ENCODE peak calls at places on chromosome 2, in four cellular contexts. One of them, this sample, is unnamed.

GRCh38 chr2:218387369-218388194 is 5.5 kb downstream of the SLC11A1 start:
- DNase-seq in CD8-positive, alpha-beta T cell: peak
- DNase-seq in left ventricle myocardium inferior: no peak
- DNase-seq in IMR-90: peak
- DNase-seq in this sample: no peak

GRCh38 chr2:237509905-237510304 is 22.9 kb downstream of the MLPH start:
- DNase-seq in CD8-positive, alpha-beta T cell: no peak
- DNase-seq in left ventricle myocardium inferior: no peak
- DNase-seq in IMR-90: no peak
- DNase-seq in this sample: no peak

GRCh38 chr2:149192425-149192824 is 138.0 kb upstream of the LYPD6 start:
- DNase-seq in left ventricle myocardium inferior: no peak
- DNase-seq in CD8-positive, alpha-beta T cell: no peak
- DNase-seq in IMR-90: no peak
- DNase-seq in this sample: peak

GRCh38 chr2:121667618-121668017 is 18.4 kb upstream of the CLASP1 start:
- DNase-seq in IMR-90: no peak
- DNase-seq in CD8-positive, alpha-beta T cell: no peak
- DNase-seq in left ventricle myocardium inferior: no peak
- DNase-seq in this sample: no peak

GRCh38 chr2:20930928-20931327 is 108.0 kb upstream of the LDAH start:
- DNase-seq in CD8-positive, alpha-beta T cell: no peak
- DNase-seq in left ventricle myocardium inferior: no peak
- DNase-seq in IMR-90: peak
- DNase-seq in this sample: peak

GRCh38 chr2:220463876-220464275 is 836.4 kb downstream of the SLC4A3 start:
- DNase-seq in CD8-positive, alpha-beta T cell: no peak
- DNase-seq in left ventricle myocardium inferior: no peak
- DNase-seq in IMR-90: no peak
- DNase-seq in this sample: no peak

GRCh38 chr2:85733121-85733960 is 20.4 kb upstream of the ATOH8 start:
- DNase-seq in CD8-positive, alpha-beta T cell: no peak
- DNase-seq in IMR-90: no peak
- DNase-seq in left ventricle myocardium inferior: no peak
- DNase-seq in this sample: peak

GRCh38 chr2:67927489-67927888 is 135.3 kb downstream of the C1D start:
- DNase-seq in CD8-positive, alpha-beta T cell: no peak
- DNase-seq in left ventricle myocardium inferior: no peak
- DNase-seq in IMR-90: no peak
- DNase-seq in this sample: no peak

GRCh38 chr2:45237850-45238542 is 228.7 kb upstream of the SIX2 start:
- DNase-seq in left ventricle myocardium inferior: peak
- DNase-seq in IMR-90: peak
- DNase-seq in CD8-positive, alpha-beta T cell: no peak
- DNase-seq in this sample: peak

GRCh38 chr2:135271006-135271405 is 218.9 kb downstream of the RAB3GAP1 start:
- DNase-seq in CD8-positive, alpha-beta T cell: no peak
- DNase-seq in IMR-90: no peak
- DNase-seq in left ventricle myocardium inferior: no peak
- DNase-seq in this sample: no peak

GRCh38 chr2:170461875-170462274 is 253.3 kb upstream of the SP5 start:
- DNase-seq in left ventricle myocardium inferior: no peak
- DNase-seq in CD8-positive, alpha-beta T cell: no peak
- DNase-seq in IMR-90: no peak
- DNase-seq in this sample: no peak

DNA sequence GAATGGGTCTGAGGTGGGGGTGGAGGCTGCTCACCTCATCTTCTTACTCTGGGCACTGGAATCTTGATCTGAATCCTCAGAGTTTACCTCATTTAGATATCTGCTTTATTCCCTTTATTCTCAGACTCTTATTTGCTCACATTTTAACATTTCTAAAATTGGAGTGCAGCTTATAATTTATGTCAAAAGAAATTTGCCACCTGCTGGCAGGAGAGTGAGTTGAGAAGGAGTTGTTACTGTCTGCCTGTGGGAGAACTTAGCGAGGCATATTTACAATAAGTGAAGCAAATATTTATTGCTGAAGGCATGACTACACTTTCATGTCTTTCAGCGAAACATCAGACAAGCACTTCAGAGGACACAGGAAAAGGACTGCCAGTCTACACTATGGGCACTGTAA is 16.4 kb upstream of the KIAA2012 start:
- DNase-seq in left ventricle myocardium inferior: no peak
- DNase-seq in IMR-90: peak
- DNase-seq in CD8-positive, alpha-beta T cell: no peak
- DNase-seq in this sample: no peak
- TF ChIP-seq CTCF in left ventricle myocardium inferior: peak
- TF ChIP-seq CTCF in IMR-90: peak
- TF ChIP-seq CTCF in CD8-positive, alpha-beta T cell: no peak
- TF ChIP-seq CTCF in this sample: peak

DNA sequence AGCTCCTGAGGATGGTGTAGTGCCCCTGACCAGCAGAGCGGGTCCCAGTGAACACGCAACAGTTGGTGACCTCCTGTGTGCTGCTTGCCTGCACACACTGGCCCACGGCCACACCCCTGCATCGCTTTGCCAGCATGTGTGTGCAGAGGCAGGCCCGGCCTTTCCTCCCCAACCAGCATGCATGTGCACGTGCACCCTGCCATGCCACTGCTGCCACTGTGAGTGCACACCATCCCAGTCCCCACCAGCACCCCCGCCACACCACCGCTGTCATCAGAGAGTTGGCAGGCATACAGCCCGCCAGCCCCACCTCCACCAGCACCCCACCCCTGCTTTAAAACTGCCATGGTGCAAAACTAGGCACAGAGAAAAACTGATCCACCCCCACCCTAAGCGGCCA is 197.4 kb upstream of the SRD5A2 start:
- DNase-seq in left ventricle myocardium inferior: no peak
- DNase-seq in CD8-positive, alpha-beta T cell: no peak
- DNase-seq in IMR-90: no peak
- DNase-seq in this sample: no peak
- H3K4me3 ChIP-seq in left ventricle myocardium inferior: no peak
- H3K4me3 ChIP-seq in CD8-positive, alpha-beta T cell: no peak
- H3K4me3 ChIP-seq in IMR-90: no peak
- H3K4me3 ChIP-seq in this sample: no peak

DNA sequence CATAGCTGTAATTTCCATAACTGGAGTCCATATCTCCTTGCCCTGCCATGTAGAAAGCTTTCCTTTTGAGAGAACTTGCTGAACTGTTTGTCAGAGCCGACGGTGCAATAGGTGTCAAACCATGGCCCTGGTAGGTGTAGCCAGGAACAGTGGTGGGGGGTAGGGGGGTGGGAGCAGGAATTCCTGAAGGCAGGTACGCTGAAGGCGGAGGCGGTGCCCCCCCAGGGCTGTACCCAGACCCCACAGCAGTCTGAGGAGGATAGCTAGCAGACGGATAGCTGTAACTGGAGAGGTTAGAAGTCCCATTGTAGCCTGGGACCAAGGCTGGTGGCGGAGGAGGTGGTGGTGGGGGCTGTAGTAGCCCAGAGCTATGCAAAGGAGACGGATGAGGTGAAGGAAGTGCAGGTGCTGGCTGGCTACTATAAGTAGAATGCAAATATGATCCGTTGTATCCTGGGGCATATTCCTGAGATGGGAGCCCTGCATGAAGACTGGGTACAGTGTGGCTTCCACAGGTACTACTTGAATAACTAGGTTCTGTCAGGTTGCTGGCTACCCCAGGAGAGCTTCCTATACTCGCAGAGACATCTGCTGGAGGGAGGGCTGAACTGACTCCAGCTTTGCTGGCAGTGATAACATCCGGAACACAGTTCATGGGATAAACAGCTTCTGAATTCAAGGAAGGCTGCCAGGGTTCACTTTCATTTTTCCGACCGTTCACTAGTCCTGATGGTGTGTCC is 124.8 kb downstream of the FIGN start:
- DNase-seq in left ventricle myocardium inferior: no peak
- DNase-seq in IMR-90: no peak
- DNase-seq in CD8-positive, alpha-beta T cell: no peak
- DNase-seq in this sample: no peak
- TF ChIP-seq CTCF in left ventricle myocardium inferior: peak
- TF ChIP-seq CTCF in IMR-90: no peak
- TF ChIP-seq CTCF in CD8-positive, alpha-beta T cell: no peak
- TF ChIP-seq CTCF in this sample: no peak

GRCh38 chr2:205640713-205641112 is 41.6 kb upstream of the NRP2 start:
- DNase-seq in CD8-positive, alpha-beta T cell: no peak
- DNase-seq in IMR-90: no peak
- DNase-seq in left ventricle myocardium inferior: no peak
- DNase-seq in this sample: no peak

GRCh38 chr2:205636549-205636948 is 45.8 kb upstream of the NRP2 start:
- DNase-seq in IMR-90: no peak
- DNase-seq in left ventricle myocardium inferior: no peak
- DNase-seq in CD8-positive, alpha-beta T cell: no peak
- DNase-seq in this sample: no peak

GRCh38 chr2:205637779-205638503 is 44.4 kb upstream of the NRP2 start:
- DNase-seq in left ventricle myocardium inferior: no peak
- DNase-seq in CD8-positive, alpha-beta T cell: no peak
- DNase-seq in IMR-90: no peak
- DNase-seq in this sample: no peak

GRCh38 chr2:205633994-205634393 is 48.3 kb upstream of the NRP2 start:
- DNase-seq in left ventricle myocardium inferior: no peak
- DNase-seq in IMR-90: peak
- DNase-seq in CD8-positive, alpha-beta T cell: no peak
- DNase-seq in this sample: peak

DNA sequence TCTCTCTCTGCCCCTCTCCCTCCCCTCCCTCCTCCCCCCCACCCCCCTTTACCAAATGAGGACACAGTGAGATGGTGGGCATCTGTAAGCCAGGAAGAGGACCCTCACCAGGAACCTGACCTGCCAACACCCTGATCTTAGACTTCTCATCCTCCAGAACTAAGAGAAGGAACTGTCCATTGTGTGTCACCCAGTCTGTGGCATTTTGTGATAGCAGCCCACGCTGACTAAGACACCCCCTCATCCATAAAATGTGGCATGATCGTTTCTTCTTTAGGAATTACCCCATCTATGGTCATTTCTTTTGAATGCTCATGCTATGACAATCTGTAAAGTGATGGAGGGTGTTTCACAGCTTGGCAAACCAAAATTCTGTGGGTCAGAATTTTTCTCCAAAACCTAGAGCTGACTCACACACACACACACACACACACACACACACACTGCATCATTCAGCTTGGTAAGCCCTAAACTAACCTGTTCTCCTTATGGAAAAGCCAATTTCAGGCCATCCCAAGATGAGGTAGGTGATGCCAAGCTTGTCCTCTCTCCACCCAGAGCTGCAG is 45.2 kb upstream of the NRP2 start:
- DNase-seq in left ventricle myocardium inferior: no peak
- DNase-seq in IMR-90: no peak
- DNase-seq in CD8-positive, alpha-beta T cell: no peak
- DNase-seq in this sample: peak
- H3K4me3 ChIP-seq in left ventricle myocardium inferior: no peak
- H3K4me3 ChIP-seq in IMR-90: no peak
- H3K4me3 ChIP-seq in CD8-positive, alpha-beta T cell: no peak
- H3K4me3 ChIP-seq in this sample: no peak

DNA sequence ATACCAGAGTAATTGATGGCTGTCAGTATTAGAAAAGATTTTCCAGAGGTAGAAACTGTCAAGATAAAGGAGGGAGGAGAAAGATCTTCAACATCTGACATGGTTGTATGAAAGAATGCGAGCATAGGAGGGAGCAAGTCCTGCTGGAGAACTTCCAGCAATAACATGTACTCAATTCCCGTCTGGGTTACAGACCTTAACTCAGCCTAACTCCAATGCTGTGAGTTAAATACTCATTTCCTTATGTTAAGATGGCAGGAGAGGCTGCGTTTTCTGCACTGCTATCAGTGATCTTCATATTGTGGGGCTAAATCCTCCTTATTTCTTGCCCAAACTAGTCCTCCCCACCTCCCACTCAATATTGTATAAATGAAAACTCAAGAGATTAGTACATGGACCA is 6.7 kb upstream of the CERS6 start:
- DNase-seq in CD8-positive, alpha-beta T cell: no peak
- DNase-seq in IMR-90: no peak
- DNase-seq in left ventricle myocardium inferior: no peak
- DNase-seq in this sample: no peak
- TF ChIP-seq CTCF in CD8-positive, alpha-beta T cell: no peak
- TF ChIP-seq CTCF in IMR-90: no peak
- TF ChIP-seq CTCF in left ventricle myocardium inferior: no peak
- TF ChIP-seq CTCF in this sample: no peak